ENCODE peak calls at places on chromosomes 2 and 18, in four cellular contexts. A is fibroblast of the aortic adventitia, Z is epithelial cell of esophagus, L is foreskin fibroblast. X is an unnamed sample.

GRCh38 chr2:25649790-25650189 is 23.6 kb downstream of the DTNB start:
- DNase-seq in A (no peak), L (no peak), Z (peak), X (no peak)

GRCh38 chr18:39966275-39966674 is 1988.8 kb upstream of the PIK3C3 start:
- DNase-seq in A (no peak), Z (no peak), L (no peak), X (no peak)

GRCh38 chr2:29113891-29114321 is 1.3 kb upstream of the CLIP4 start:
- DNase-seq in L (peak), A (peak), Z (peak), X (peak)

GRCh38 chr2:148699830-148700229 is 55.3 kb downstream of the EPC2 start:
- DNase-seq in A (no peak), Z (no peak), L (no peak), X (no peak)

GRCh38 chr18:77210249-77210648 is 39.4 kb upstream of the GALR1 start:
- DNase-seq in A (no peak), Z (no peak), L (no peak), X (no peak)

GRCh38 chr2:157480182-157480961 is 36.5 kb upstream of the CYTIP start:
- DNase-seq in Z (peak), A (peak), L (peak), X (peak)

GRCh38 chr2:196954001-196954400 is 27.5 kb upstream of the PGAP1 start:
- DNase-seq in Z (no peak), A (no peak), L (no peak), X (no peak)

GRCh38 chr2:72023678-72024390 is 123.8 kb downstream of the CYP26B1 start:
- DNase-seq in L (no peak), A (no peak), Z (no peak), X (no peak)

GRCh38 chr2:204678031-204678430 is 132.8 kb downstream of the PARD3B start:
- DNase-seq in L (no peak), Z (no peak), A (no peak), X (no peak)

GRCh38 chr18:5646739-5647138 is 102.9 kb upstream of the EPB41L3 start:
- DNase-seq in A (no peak), L (no peak), Z (no peak), X (no peak)

GRCh38 chr2:69086466-69086865 is 73.5 kb downstream of the ANTXR1 start:
- DNase-seq in L (no peak), Z (no peak), A (no peak), X (peak)

GRCh38 chr2:237693281-237694039 is 66.1 kb downstream of the LRRFIP1 start:
- DNase-seq in Z (peak), A (peak), L (peak), X (peak)

GRCh38 chr2:222450021-222450420 is 25.7 kb downstream of the SGPP2 start:
- DNase-seq in A (no peak), Z (no peak), L (no peak), X (no peak)

GRCh38 chr2:202090530-202090929 is 17.5 kb downstream of the KIAA2012 start:
- DNase-seq in L (no peak), Z (no peak), A (no peak), X (no peak)

GRCh38 chr2:229409751-229410181 is 138.7 kb upstream of the PID1 start:
- DNase-seq in A (peak), Z (no peak), L (no peak), X (no peak)

GRCh38 chr2:239424337-239425045 is 23.7 kb upstream of the HDAC4 start:
- DNase-seq in L (no peak), A (no peak), Z (no peak), X (no peak)

GRCh38 chr2:66109419-66109818 is 325.5 kb upstream of the MEIS1 start:
- DNase-seq in Z (no peak), A (no peak), L (no peak), X (no peak)

GRCh38 chr2:30656079-30656478 is 151.2 kb downstream of the CAPN13 start:
- DNase-seq in L (no peak), Z (no peak), A (peak), X (peak)

GRCh38 chr18:57475903-57476302 is 40.7 kb downstream of the ONECUT2 start:
- DNase-seq in L (no peak), Z (no peak), A (no peak), X (no peak)

GRCh38 chr2:98524168-98524567 is 79.5 kb downstream of the INPP4A start:
- DNase-seq in Z (peak), L (no peak), A (no peak), X (no peak)

GRCh38 chr2:165952600-165953210 is 871 bp downstream of the TTC21B start:
- DNase-seq in L (no peak), Z (peak), A (peak), X (no peak)

GRCh38 chr2:166926657-166927056 is 38.4 kb downstream of the XIRP2 start:
- DNase-seq in Z (no peak), L (no peak), A (no peak), X (no peak)

GRCh38 chr2:23767871-23768611 is 158.9 kb downstream of the ATAD2B start:
- DNase-seq in L (no peak), Z (peak), A (no peak), X (no peak)

GRCh38 chr2:71596011-71596410 is 142.7 kb downstream of the DYSF start:
- DNase-seq in A (no peak), Z (no peak), L (no peak), X (no peak)

GRCh38 chr2:67797801-67798535 is 264.8 kb downstream of the C1D start:
- DNase-seq in Z (peak), A (peak), L (peak), X (peak)

GRCh38 chr2:9074930-9075329 is 71.4 kb upstream of the MBOAT2 start:
- DNase-seq in Z (peak), L (no peak), A (no peak), X (no peak)

GRCh38 chr2:30225131-30225762 is 6.1 kb upstream of the LBH start:
- DNase-seq in L (no peak), A (peak), Z (no peak), X (peak)

GRCh38 chr2:230929381-230930148 is 4.5 kb upstream of the GPR55 start:
- DNase-seq in Z (no peak), A (no peak), L (no peak), X (no peak)

GRCh38 chr2:73766994-73767393 is 12.9 kb downstream of the DUSP11 start:
- DNase-seq in L (no peak), A (no peak), Z (no peak), X (no peak)

GRCh38 chr2:237995036-237995435 is 28.2 kb downstream of the UBE2F start:
- DNase-seq in L (no peak), Z (no peak), A (no peak), X (no peak)

DNA sequence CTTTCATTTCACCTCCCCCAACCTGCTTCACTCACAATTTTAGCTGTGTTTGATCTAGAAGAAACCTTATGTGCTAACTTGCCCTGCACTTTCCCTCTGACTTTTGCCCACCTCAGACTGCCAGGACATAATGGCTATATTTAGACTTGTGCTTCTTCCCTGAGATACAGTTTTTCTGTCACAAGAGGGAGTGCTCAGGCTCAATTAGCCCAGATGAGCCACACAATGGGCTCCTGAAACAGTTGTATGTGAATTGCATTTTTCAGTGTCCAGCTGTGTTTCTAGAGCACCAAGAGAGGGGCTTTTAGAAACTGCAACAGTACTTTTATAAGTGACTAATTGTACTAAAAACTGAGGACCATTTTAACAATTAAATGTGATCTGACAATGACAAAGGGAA is 109.6 kb downstream of the FSHR start:
- DNase-seq in Z (no peak), L (no peak), A (no peak), X (no peak)
- TF ChIP-seq CTCF in Z (no peak), L (no peak), A (no peak), X (no peak)

DNA sequence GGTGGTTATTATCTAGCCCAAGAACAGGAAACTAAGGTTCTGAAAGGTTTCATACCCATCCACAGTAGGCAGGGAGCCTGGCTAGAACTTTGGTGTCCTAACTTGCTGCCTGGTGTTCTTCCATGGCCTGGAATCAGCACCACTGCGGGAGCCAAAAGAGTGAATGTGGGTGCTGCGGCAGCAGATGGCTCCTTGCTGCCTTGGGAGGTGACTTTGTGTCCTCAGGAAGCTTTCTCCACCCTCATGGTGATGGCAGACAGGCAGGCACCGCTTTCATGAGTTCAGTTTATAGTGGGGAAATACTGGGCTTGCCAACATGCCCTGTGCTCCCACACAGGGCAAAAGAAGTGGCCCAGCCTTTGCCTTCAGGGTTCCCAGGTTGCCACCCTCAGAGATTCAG is 385.2 kb downstream of the BCL11A start:
- DNase-seq in A (no peak), Z (no peak), L (no peak), X (no peak)
- H3K4me3 ChIP-seq in A (no peak), Z (no peak), L (no peak), X (no peak)

GRCh38 chr2:232875256-232876070 is 5.4 kb downstream of the SNORC start:
- DNase-seq in Z (no peak), L (no peak), A (no peak), X (no peak)
- TF ChIP-seq CTCF in Z (peak), L (no peak), A (peak), X (peak)

DNA sequence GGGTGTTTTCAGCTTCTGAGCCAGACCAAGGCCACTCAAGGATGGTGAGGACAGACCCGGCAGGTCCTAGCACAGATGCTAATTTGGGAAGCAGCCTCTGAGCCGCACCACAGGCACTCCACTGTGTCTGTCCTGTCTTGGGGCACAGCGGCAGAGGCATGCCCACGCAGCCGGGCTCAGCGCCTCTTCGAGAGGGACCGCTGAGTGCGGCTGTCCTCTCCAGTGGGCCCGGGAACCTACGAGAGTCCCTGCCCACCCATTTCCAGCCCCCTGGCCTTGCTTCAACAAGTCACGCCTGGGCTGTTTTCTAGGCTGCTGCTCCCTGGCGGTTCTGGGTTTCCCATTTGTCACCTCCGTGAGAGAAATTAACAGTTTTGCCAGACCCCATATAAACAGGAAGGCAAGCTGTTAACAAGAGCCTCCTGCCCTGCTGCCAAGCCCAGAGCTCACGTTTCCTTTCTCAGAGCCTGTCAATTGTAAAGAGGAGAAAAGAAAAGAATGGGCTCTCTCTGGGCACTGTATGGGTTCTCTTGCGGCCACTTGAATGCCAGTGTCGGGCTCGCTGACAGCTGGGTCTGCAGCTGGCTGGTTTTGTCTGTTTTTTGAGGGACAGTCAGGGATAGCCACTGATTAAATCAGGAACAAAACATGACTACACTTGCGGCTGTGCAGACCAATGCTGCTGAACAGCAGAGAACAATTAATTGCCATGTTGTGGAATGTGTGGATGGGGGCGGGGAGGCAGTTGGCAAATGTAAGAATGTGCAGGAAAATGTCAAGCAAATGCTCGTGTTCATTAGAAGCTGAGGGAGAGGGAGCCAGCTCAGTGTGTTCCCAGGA is 30.6 kb downstream of the TMEM17 start:
- DNase-seq in A (no peak), L (no peak), Z (peak), X (peak)
- H3K4me3 ChIP-seq in A (no peak), L (no peak), Z (no peak), X (peak)

X was measured in AG10803.